ENCODE peak calls at places on chromosome 7, in seven cellular contexts. R, C, W, J, M, Q and F are unnamed samples.

GRCh38 chr7:93027044-93027443 is 90.7 kb downstream of the SAMD9 start:
- DNase-seq in R (no peak), C (no peak), W (no peak), J (no peak), M (no peak), Q (no peak), F (no peak)

GRCh38 chr7:151081170-151082101 is 827 bp upstream of the FASTK start:
- DNase-seq in R (no peak), C (peak; percentile 43), W (peak; percentile 53), J (no peak), M (no peak), Q (no peak), F (peak; percentile 54)

GRCh38 chr7:17206354-17206905 is 92.0 kb upstream of the AHR start:
- DNase-seq in R (no peak), C (no peak), W (no peak), J (no peak), M (no peak), Q (no peak), F (no peak)

GRCh38 chr7:103148131-103148993 is 537 bp downstream of the NAPEPLD start:
- DNase-seq in R (no peak), C (peak; percentile 12), W (no peak), J (no peak), M (no peak), Q (no peak), F (no peak)

GRCh38 chr7:128266891-128267839 is 26.1 kb downstream of the LEP start:
- DNase-seq in R (no peak), C (peak; percentile 87), W (peak; percentile 57), J (peak; percentile 86), M (peak; percentile 73), Q (peak; percentile 67), F (peak; percentile 33)

GRCh38 chr7:13749026-13749425 is 240.4 kb downstream of the ETV1 start:
- DNase-seq in R (no peak), C (no peak), W (no peak), J (no peak), M (no peak), Q (no peak), F (no peak)

GRCh38 chr7:142873281-142873784 is 12.2 kb downstream of the TRPV6 start:
- DNase-seq in R (no peak), C (peak; percentile 16), W (no peak), J (no peak), M (no peak), Q (no peak), F (no peak)

GRCh38 chr7:22320416-22320815 is 36.5 kb downstream of the RAPGEF5 start:
- DNase-seq in R (no peak), C (no peak), W (no peak), J (no peak), M (no peak), Q (no peak), F (no peak)

GRCh38 chr7:98733036-98733435 is 116.0 kb downstream of the NPTX2 start:
- DNase-seq in R (no peak), C (peak; percentile 17), W (peak; percentile 4), J (no peak), M (no peak), Q (peak; percentile 63), F (no peak)

GRCh38 chr7:107501593-107501992 is 31.7 kb downstream of the GPR22 start:
- DNase-seq in R (no peak), C (peak; percentile 49), W (peak; percentile 46), J (no peak), M (no peak), Q (peak; percentile 8), F (no peak)

GRCh38 chr7:31957090-31957720 is 113.0 kb downstream of the PDE1C start:
- DNase-seq in R (no peak), C (peak; percentile 11), W (peak; percentile 76), J (no peak), M (no peak), Q (no peak), F (no peak)

GRCh38 chr7:34066968-34067367 is 161.6 kb downstream of the BMPER start:
- DNase-seq in R (no peak), C (no peak), W (no peak), J (no peak), M (no peak), Q (no peak), F (no peak)

GRCh38 chr7:44639701-44640321 is 33.4 kb downstream of the OGDH start:
- DNase-seq in R (no peak), C (peak; percentile 88), W (peak; percentile 91), J (no peak), M (no peak), Q (peak; percentile 87), F (peak; percentile 52)

GRCh38 chr7:44636926-44637325 is 30.5 kb downstream of the OGDH start:
- DNase-seq in R (no peak), C (no peak), W (no peak), J (no peak), M (no peak), Q (no peak), F (no peak)

GRCh38 chr7:44636041-44636580 is 29.7 kb downstream of the OGDH start:
- DNase-seq in R (no peak), C (no peak), W (no peak), J (no peak), M (no peak), Q (no peak), F (no peak)

GRCh38 chr7:44638611-44639557 is 32.5 kb downstream of the OGDH start:
- DNase-seq in R (no peak), C (peak; percentile 72), W (peak; percentile 82), J (peak; percentile 79), M (peak; percentile 82), Q (peak; percentile 92), F (peak; percentile 56)

GRCh38 chr7:44637788-44638594 is 31.6 kb downstream of the OGDH start:
- DNase-seq in R (no peak), C (peak; percentile 77), W (peak; percentile 95), J (peak; percentile 83), M (peak; percentile 72), Q (peak; percentile 82), F (no peak)
- H3K27ac ChIP-seq in R (peak overlapping the region; percentile 78), C (peak overlapping the region; percentile 86), W (peak overlapping the region; percentile 95), J (peak overlapping the region; percentile 81), M (peak overlapping the region; percentile 93), Q (peak overlapping the region; percentile 99), F (peak overlapping the region; percentile 75)

DNA sequence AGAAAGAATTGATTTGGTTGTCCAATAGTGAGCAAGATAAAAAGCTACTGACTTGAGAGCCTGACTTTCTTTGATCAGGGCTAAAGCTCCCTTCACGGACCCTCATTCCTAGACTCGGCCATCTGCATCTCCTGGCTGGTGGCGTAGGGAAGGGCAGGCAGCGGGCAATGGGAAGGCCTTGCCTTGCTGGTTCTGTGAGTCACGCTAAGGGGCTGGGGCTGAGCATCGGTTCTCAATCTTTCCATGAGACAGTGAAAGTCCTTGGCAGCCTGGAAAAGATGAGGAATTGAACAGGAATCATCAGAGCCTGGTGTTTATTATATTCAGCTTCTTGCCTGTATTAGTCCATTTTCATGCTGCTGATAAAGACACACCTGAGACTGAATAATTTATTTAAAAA is 475.3 kb downstream of the PLXNA4 start:
- DNase-seq in R (no peak), C (no peak), W (no peak), J (no peak), M (no peak), Q (no peak), F (no peak)
- H3K27ac ChIP-seq in R (no peak overlapping the region), C (no peak overlapping the region), W (no peak overlapping the region), J (no peak overlapping the region), M (no peak overlapping the region), Q (no peak overlapping the region), F (no peak overlapping the region)

GRCh38 chr7:18529213-18529612 is 33.7 kb downstream of the HDAC9 start:
- DNase-seq in R (no peak), C (no peak), W (no peak), J (no peak), M (no peak), Q (no peak), F (no peak)
- H3K27ac ChIP-seq in R (no peak overlapping the region), C (no peak overlapping the region), W (no peak overlapping the region), J (no peak overlapping the region), M (peak overlapping the region; percentile 62), Q (no peak overlapping the region), F (no peak overlapping the region)

GRCh38 chr7:47951374-47951773 is 3.1 kb upstream of the PKD1L1 start:
- DNase-seq in R (no peak), C (no peak), W (no peak), J (no peak), M (no peak), Q (no peak), F (no peak)
- H3K27ac ChIP-seq in R (no peak overlapping the region), C (no peak overlapping the region), W (no peak overlapping the region), J (no peak overlapping the region), M (peak overlapping the region; percentile 17), Q (no peak overlapping the region), F (no peak overlapping the region)

DNA sequence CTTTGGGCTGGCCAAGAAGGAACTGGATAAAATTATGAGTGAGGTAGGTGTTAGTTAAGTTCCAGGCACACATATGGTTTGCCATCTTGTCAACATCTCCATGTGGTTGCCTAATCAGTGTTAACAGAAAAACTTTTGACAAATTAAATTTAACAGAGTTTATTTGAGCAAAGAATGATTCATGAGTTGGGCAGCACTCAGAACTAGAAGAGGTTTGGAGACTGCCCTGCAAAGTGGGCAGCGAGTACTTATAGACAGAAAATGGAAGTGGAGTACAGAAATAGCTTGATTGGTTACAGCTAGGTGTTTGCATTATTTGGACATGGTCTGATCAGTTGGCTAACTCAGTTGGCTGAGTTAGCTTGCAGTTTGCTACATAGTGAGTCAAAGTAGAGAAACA is 37.5 kb upstream of the AGK start:
- DNase-seq in R (no peak), C (no peak), W (no peak), J (no peak), M (no peak), Q (no peak), F (no peak)
- H3K27ac ChIP-seq in R (no peak overlapping the region), C (no peak overlapping the region), W (no peak overlapping the region), J (no peak overlapping the region), M (no peak overlapping the region), Q (no peak overlapping the region), F (no peak overlapping the region)

DNA sequence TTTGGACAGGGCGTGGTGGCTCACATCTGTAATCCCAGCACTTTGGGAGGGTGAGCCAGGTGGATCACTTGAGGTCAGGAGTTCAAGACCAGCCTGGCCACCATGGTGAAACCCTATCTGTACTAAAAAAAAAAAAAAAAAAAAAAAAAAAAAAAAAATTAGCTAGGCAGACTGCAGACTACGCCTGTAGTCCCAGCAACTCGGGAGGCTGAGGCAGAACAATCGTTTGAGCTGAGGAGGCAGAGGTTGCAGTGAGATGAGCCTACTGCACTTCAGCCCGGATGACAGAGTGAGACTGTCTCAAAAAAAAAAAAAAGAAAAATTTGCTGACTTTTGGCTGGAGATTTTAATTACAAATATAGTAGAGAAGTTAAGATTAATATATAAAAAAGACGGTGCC is 104.0 kb downstream of the HIPK2 start:
- DNase-seq in R (no peak), C (no peak), W (no peak), J (no peak), M (no peak), Q (no peak), F (no peak)
- H3K27ac ChIP-seq in R (no peak overlapping the region), C (peak overlapping the region; percentile 73), W (no peak overlapping the region), J (no peak overlapping the region), M (no peak overlapping the region), Q (peak overlapping the region; percentile 89), F (peak overlapping the region; percentile 63)

GRCh38 chr7:1585142-1585981 is 15.5 kb upstream of the PSMG3 start:
- DNase-seq in R (no peak), C (no peak), W (no peak), J (no peak), M (no peak), Q (no peak), F (no peak)
- H3K27ac ChIP-seq in R (no peak overlapping the region), C (no peak overlapping the region), W (no peak overlapping the region), J (no peak overlapping the region), M (no peak overlapping the region), Q (no peak overlapping the region), F (no peak overlapping the region)